ENCODE peak calls at places on chromosomes 4 and X, in five cellular contexts. Z is gastrocnemius medialis, X is testis, A is uterus, Y is suprapubic skin. M is an unnamed sample.

GRCh38 chrX:120638619-120639018 is 8.8 kb upstream of the C1GALT1C1 start:
- DNase-seq in Z (no peak), X (no peak), A (no peak), Y (no peak), M (no peak)

GRCh38 chr4:14833053-14833452 is 169.2 kb upstream of the CPEB2 start:
- DNase-seq in Z (no peak), X (no peak), A (no peak), Y (no peak), M (no peak)

GRCh38 chr4:108029321-108029720 is 39.6 kb downstream of the HADH start:
- DNase-seq in Z (no peak), X (no peak), A (no peak), Y (no peak), M (no peak)

GRCh38 chr4:1058997-1059665 is 47.7 kb downstream of the FGFRL1 start:
- DNase-seq in Z (no peak), X (no peak), A (no peak), Y (peak; percentile 51), M (no peak)

GRCh38 chr4:99861120-99861905 is 32.9 kb downstream of the LAMTOR3 start:
- DNase-seq in Z (no peak), X (no peak), A (no peak), Y (no peak), M (no peak)

GRCh38 chr4:145902522-145902921 is 36.1 kb downstream of the ZNF827 start:
- DNase-seq in Z (no peak), X (no peak), A (no peak), Y (no peak), M (no peak)

GRCh38 chr4:41935652-41936021 is 408 bp downstream of the TMEM33 start:
- DNase-seq in Z (peak; percentile 21), X (no peak), A (no peak), Y (no peak), M (no peak)

GRCh38 chr4:110501826-110502225 is 25.9 kb downstream of the ENPEP start:
- DNase-seq in Z (no peak), X (no peak), A (no peak), Y (no peak), M (no peak)

GRCh38 chr4:76600447-76600846 is 165.4 kb downstream of the SHROOM3 start:
- DNase-seq in Z (no peak), X (no peak), A (no peak), Y (no peak), M (no peak)

GRCh38 chr4:1575418-1576199 is 108.5 kb downstream of the FAM53A start:
- DNase-seq in Z (no peak), X (no peak), A (no peak), Y (no peak), M (no peak)

GRCh38 chr4:132910226-132910748 is 238.8 kb upstream of the PCDH10 start:
- DNase-seq in Z (no peak), X (no peak), A (no peak), Y (no peak), M (no peak)

GRCh38 chr4:93730251-93730650 is 98.3 kb upstream of the ATOH1 start:
- DNase-seq in Z (no peak), X (no peak), A (no peak), Y (no peak), M (no peak)

GRCh38 chrX:5916945-5917344 is 311.7 kb downstream of the NLGN4X start:
- DNase-seq in Z (no peak), X (no peak), A (no peak), Y (no peak), M (no peak)

GRCh38 chr4:127211377-127212268 is 421.1 kb upstream of the INTU start:
- DNase-seq in Z (no peak), X (peak; percentile 21), A (no peak), Y (no peak), M (no peak)

GRCh38 chr4:173529505-173530325 is at the start of gene HAND2:
- DNase-seq in Z (peak; percentile 46), X (peak; percentile 81), A (peak; percentile 96), Y (peak; percentile 76), M (no peak)

GRCh38 chr4:36399762-36400353 is 118.4 kb downstream of the DTHD1 start:
- DNase-seq in Z (no peak), X (peak; percentile 46), A (no peak), Y (no peak), M (no peak)

GRCh38 chr4:100417565-100417964 is 100.3 kb downstream of the EMCN start:
- DNase-seq in Z (no peak), X (no peak), A (no peak), Y (no peak), M (no peak)

GRCh38 chr4:77818077-77818666 is 996 bp downstream of the CNOT6L start:
- DNase-seq in Z (peak; percentile 67), X (peak; percentile 79), A (peak; percentile 61), Y (peak; percentile 77), M (peak; percentile 79)

GRCh38 chrX:119391279-119391678 is 7.9 kb upstream of the SLC25A43 start:
- DNase-seq in Z (no peak), X (no peak), A (no peak), Y (no peak), M (no peak)

GRCh38 chrX:141468940-141469339 is 115.6 kb downstream of the SPANXA1 start:
- DNase-seq in Z (no peak), X (no peak), A (no peak), Y (no peak), M (no peak)

GRCh38 chr4:183175631-183176232 is 76.7 kb downstream of the WWC2 start:
- DNase-seq in Z (no peak), X (no peak), A (no peak), Y (no peak), M (no peak)

GRCh38 chr4:128859887-128860774 is 50.6 kb downstream of the JADE1 start:
- DNase-seq in Z (no peak), X (no peak), A (no peak), Y (no peak), M (no peak)

GRCh38 chr4:87270144-87270543 is 49.7 kb upstream of the KLHL8 start:
- DNase-seq in Z (no peak), X (peak; percentile 25), A (no peak), Y (no peak), M (no peak)

GRCh38 chr4:43453058-43453457 is 560.5 kb downstream of the GRXCR1 start:
- DNase-seq in Z (no peak), X (no peak), A (no peak), Y (no peak), M (no peak)

GRCh38 chr4:83677656-83678055 is 141.7 kb downstream of the GPAT3 start:
- DNase-seq in Z (no peak), X (no peak), A (no peak), Y (no peak), M (no peak)

GRCh38 chr4:26410385-26411293 is 79.6 kb downstream of the CCKAR start:
- DNase-seq in Z (no peak), X (peak; percentile 30), A (peak; percentile 44), Y (no peak), M (no peak)

GRCh38 chr4:119300072-119300387 is 21.9 kb downstream of the FABP2 start:
- DNase-seq in Z (peak; percentile 41), X (peak; percentile 71), A (peak; percentile 55), Y (peak; percentile 71), M (peak; percentile 32)

DNA sequence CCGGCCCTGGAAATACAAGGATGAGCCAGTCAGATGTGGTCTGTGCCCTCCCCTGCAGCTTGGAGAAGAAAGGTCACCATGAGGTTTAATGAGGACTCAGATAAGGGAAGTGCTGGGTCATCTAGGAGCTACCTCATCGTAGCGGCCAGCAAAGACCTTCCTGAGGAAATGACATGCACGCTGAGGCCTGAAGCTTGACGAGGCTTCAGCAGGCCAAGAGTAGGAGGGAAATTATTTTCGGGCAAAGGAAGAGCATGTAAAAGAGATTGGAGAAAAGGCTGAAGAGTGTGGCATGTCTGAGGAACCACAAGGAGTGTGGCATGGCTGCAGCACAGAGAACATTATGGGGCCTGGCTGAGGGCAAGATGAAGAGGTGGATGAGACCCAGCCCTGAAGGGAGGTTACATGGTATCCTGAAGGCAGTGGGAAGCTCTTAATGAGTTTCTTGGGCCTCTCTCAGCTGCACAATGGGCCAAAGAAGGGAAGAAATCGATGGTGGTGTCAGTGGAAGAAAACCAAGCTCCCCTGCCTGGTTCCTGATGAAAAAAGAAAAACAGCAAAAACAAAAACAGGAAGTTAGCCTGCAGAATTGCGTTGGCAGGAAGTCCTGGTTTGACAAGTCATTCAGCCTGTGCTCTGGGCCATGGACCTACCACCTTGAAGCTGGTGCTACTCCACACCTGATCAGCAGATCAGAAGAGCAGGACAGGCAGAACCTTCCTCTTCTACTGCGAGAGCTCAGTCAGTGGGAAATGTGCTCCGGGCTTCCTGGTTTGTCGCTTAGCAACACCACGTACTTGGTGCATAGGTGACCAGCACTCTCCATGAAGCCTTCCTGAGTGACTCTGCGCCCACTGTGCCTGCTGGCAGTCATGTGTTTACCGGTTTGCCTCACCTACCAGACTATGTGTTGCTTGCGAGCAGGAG is 134.5 kb upstream of the KLF3 start:
- DNase-seq in Z (peak; percentile 19), X (no peak), A (no peak), Y (no peak), M (peak; percentile 56)
- TF ChIP-seq POLR2A in Z (no peak), X (no peak), A (no peak), Y (no peak), M (no peak)

GRCh38 chr4:105422207-105422920 is 51.5 kb downstream of the PPA2 start:
- DNase-seq in Z (no peak), X (no peak), A (no peak), Y (no peak), M (no peak)

DNA sequence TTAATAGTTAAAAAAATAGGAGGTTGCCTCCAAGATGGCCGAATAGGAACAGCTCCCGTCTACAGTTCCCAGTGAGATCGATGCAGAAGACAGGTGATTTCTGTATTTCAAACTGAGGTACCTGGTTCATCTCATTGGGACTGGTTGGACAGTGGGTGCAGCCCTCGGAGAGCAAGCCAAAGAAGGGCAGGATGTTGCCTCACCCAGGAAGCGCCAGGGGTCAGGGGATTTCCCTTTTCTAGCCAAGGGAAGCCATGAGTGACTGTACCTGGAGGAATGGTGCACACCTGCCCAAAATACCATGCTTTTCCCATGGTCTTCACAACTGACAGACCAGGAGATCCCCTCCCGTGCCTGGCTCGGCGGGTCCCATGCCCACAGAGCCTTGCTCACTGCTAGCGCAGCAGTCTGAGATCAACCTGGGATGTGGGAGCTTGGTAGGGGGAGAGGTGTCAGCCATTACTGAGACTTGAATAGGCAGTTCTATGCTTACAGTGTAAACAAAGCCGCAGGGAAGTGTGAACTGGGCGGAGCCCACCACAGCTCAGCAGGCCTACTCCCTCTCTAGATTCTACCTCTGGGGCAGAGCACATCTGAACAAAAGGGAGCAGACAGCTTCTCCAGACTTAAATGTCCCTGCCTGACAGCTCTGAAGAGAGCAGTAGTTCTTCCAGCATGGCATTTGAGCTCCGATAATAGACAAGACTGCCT is 47.5 kb downstream of the PPA2 start:
- DNase-seq in Z (no peak), X (no peak), A (no peak), Y (no peak), M (no peak)
- H3K36me3 ChIP-seq in Z (no peaks in the 10 kb centered on the region), X (no peaks in the 10 kb centered on the region), A (no peaks in the 10 kb centered on the region), Y (peaks cover 72% of the 10 kb centered on the region), M (no peaks in the 10 kb centered on the region)

GRCh38 chrX:18652636-18653035 is 19.3 kb downstream of the RS1 start:
- DNase-seq in Z (no peak), X (no peak), A (no peak), Y (no peak), M (no peak)

GRCh38 chrX:18654873-18655836 is 16.8 kb downstream of the RS1 start:
- DNase-seq in Z (no peak), X (no peak), A (no peak), Y (no peak), M (no peak)

GRCh38 chrX:18650662-18651061 is 21.2 kb downstream of the RS1 start:
- DNase-seq in Z (no peak), X (no peak), A (no peak), Y (no peak), M (no peak)

GRCh38 chrX:18643853-18644252 is 28.1 kb downstream of the RS1 start:
- DNase-seq in Z (no peak), X (no peak), A (no peak), Y (no peak), M (no peak)

GRCh38 chrX:18649498-18649951 is 22.4 kb downstream of the RS1 start:
- DNase-seq in Z (no peak), X (no peak), A (no peak), Y (no peak), M (no peak)
- TF ChIP-seq POLR2A in Z (no peak), X (no peak), A (no peak), Y (no peak), M (no peak)

GRCh38 chr4:75490155-75490554 is 24.0 kb downstream of the RCHY1 start:
- DNase-seq in Z (no peak), X (no peak), A (no peak), Y (no peak), M (no peak)
- H3K36me3 ChIP-seq in Z (no peaks in the 10 kb centered on the region), X (no peaks in the 10 kb centered on the region), A (no peaks in the 10 kb centered on the region), Y (peaks cover 44% of the 10 kb centered on the region), M (peaks cover 6% of the 10 kb centered on the region)

M was measured in right lobe of liver.